ENCODE peak calls at places on chromosomes 5 and 9, in four cellular contexts. One of them, this sample, is unnamed.

GRCh38 chr5:65928341-65928752 is 2.0 kb downstream of the ERBIN start:
- DNase-seq in H1: no peak
- DNase-seq in HepG2: no peak
- DNase-seq in K562: no peak
- DNase-seq in this sample: no peak

GRCh38 chr9:76876098-76876497 is 29.8 kb downstream of the PRUNE2 start:
- DNase-seq in H1: no peak
- DNase-seq in HepG2: no peak
- DNase-seq in K562: no peak
- DNase-seq in this sample: no peak

GRCh38 chr9:18238752-18239151 is 235.2 kb upstream of the ADAMTSL1 start:
- DNase-seq in H1: no peak
- DNase-seq in HepG2: no peak
- DNase-seq in K562: no peak
- DNase-seq in this sample: no peak

GRCh38 chr5:147708708-147709107 is 73.8 kb downstream of the JAKMIP2 start:
- DNase-seq in H1: no peak
- DNase-seq in HepG2: no peak
- DNase-seq in K562: no peak
- DNase-seq in this sample: no peak

GRCh38 chr9:749712-750111 is 91.8 kb upstream of the DMRT1 start:
- DNase-seq in H1: no peak
- DNase-seq in HepG2: no peak
- DNase-seq in K562: no peak
- DNase-seq in this sample: no peak

GRCh38 chr5:55363861-55364260 is 56.1 kb downstream of the MTREX start:
- DNase-seq in H1: no peak
- DNase-seq in HepG2: no peak
- DNase-seq in K562: no peak
- DNase-seq in this sample: no peak

GRCh38 chr5:56340196-56340980 is 107.3 kb upstream of the ANKRD55 start:
- DNase-seq in H1: no peak
- DNase-seq in HepG2: no peak
- DNase-seq in K562: no peak
- DNase-seq in this sample: no peak

GRCh38 chr5:37554938-37555337 is 175.8 kb downstream of the WDR70 start:
- DNase-seq in H1: no peak
- DNase-seq in HepG2: peak; percentile 25
- DNase-seq in K562: peak; percentile 48
- DNase-seq in this sample: no peak

GRCh38 chr5:18216016-18216415 is 581.8 kb downstream of the TAF11L14 start:
- DNase-seq in H1: no peak
- DNase-seq in HepG2: no peak
- DNase-seq in K562: no peak
- DNase-seq in this sample: no peak

GRCh38 chr5:95924720-95925119 is 36.9 kb downstream of the ELL2 start:
- DNase-seq in H1: no peak
- DNase-seq in HepG2: peak; percentile 90
- DNase-seq in K562: peak; percentile 41
- DNase-seq in this sample: no peak

DNA sequence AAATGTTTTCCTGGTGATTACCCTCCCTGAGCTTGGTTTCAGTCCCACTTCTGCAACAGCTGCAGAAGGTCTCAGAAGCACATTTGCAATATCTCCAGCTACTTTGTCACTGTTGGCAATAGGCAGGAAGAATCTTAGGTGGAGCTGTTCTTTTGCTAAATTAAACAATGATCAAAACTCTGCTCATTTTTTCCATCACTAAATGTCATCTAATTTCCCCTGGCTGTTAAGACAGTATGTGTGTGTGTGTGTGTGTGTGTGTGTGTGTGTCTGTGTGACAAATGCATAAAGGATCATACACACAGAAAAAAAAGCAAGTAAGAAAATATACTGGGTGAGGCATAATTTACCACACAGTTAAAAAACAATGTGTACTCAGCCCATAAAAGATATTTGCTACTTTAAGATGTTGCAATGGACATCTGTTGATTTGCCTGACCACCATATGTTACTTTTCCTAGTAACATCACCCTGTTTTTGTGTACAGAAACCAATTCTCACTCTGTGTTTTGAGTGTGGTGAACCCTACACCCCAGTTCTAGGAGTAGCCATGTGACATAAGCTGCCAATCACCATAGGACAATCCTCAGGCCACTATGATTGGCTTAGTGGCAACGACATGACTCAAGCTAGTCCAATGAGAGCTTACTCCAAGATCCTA is 572.6 kb upstream of the CLINT1 start:
- DNase-seq in H1: no peak
- DNase-seq in HepG2: no peak
- DNase-seq in K562: no peak
- DNase-seq in this sample: no peak
- TF ChIP-seq PHF8 in H1: no peak
- TF ChIP-seq PHF8 in HepG2: no peak
- TF ChIP-seq PHF8 in K562: no peak
- TF ChIP-seq PHF8 in this sample: no peak

GRCh38 chr9:89954229-89954628 is 349.4 kb downstream of the GADD45G start:
- DNase-seq in H1: no peak
- DNase-seq in HepG2: no peak
- DNase-seq in K562: no peak
- DNase-seq in this sample: no peak
- TF ChIP-seq CHD2 in H1: no peak
- TF ChIP-seq CHD2 in HepG2: no peak
- TF ChIP-seq CHD2 in K562: no peak
- TF ChIP-seq CHD2 in this sample: no peak

GRCh38 chr5:107893642-107894041 is 222.9 kb upstream of the EFNA5 start:
- DNase-seq in H1: no peak
- DNase-seq in HepG2: no peak
- DNase-seq in K562: no peak
- DNase-seq in this sample: no peak
- TF ChIP-seq PHF8 in H1: no peak
- TF ChIP-seq PHF8 in HepG2: no peak
- TF ChIP-seq PHF8 in K562: no peak
- TF ChIP-seq PHF8 in this sample: no peak

GRCh38 chr5:179313849-179314521 is 31.3 kb downstream of the ADAMTS2 start:
- DNase-seq in H1: no peak
- DNase-seq in HepG2: no peak
- DNase-seq in K562: no peak
- DNase-seq in this sample: no peak
- TF ChIP-seq CHD2 in H1: no peak
- TF ChIP-seq CHD2 in HepG2: no peak
- TF ChIP-seq CHD2 in K562: no peak
- TF ChIP-seq CHD2 in this sample: no peak